ENCODE peak calls at places on chromosomes 2 and 18, in five cellular contexts. A is fibroblast of mammary gland; B is stimulated activated CD4-positive, alpha-beta T cell treated with anti-CD3 and anti-CD28 coated beads, TNF-alpha, amount 100 ng/mL, for 24 hours; C is progenitor cell of endocrine pancreas; R is NCI-H446. P is an unnamed sample.

GRCh38 chr2:188452084-188452483 is 160.4 kb downstream of the GULP1 start:
- DNase-seq in B (no peak), C (no peak), R (no peak), A (peak; percentile 16), P (no peak)

GRCh38 chr2:68994864-68995263 is 18.1 kb upstream of the ANTXR1 start:
- DNase-seq in A (peak; percentile 81), C (no peak), R (no peak), B (no peak), P (peak; percentile 93)

GRCh38 chr2:175690113-175690716 is 311.9 kb downstream of the LNPK start:
- DNase-seq in R (peak; percentile 5), A (peak; percentile 80), C (peak; percentile 21), B (no peak), P (peak; percentile 50)

GRCh38 chr2:158575051-158575635 is 118.4 kb downstream of the PKP4 start:
- DNase-seq in R (no peak), B (no peak), C (no peak), A (no peak), P (peak; percentile 30)

GRCh38 chr18:56542488-56542887 is 95.9 kb downstream of the TXNL1 start:
- DNase-seq in A (no peak), R (no peak), C (no peak), B (no peak), P (no peak)

GRCh38 chr2:160970052-160970846 is 190.0 kb upstream of the TANK start:
- DNase-seq in R (no peak), A (peak; percentile 83), B (no peak), C (no peak), P (peak; percentile 69)

GRCh38 chr2:2707111-2708035 is 376.3 kb upstream of the MYT1L start:
- DNase-seq in R (no peak), B (no peak), C (no peak), A (no peak), P (no peak)

GRCh38 chr2:47003641-47004427 is 88.2 kb upstream of the MCFD2 start:
- DNase-seq in B (no peak), C (no peak), R (no peak), A (no peak), P (no peak)

GRCh38 chr18:3261393-3262233 is at the start of gene MYL12B:
- DNase-seq in B (peak; percentile 73), C (peak; percentile 67), R (peak; percentile 37), A (peak; percentile 55), P (peak; percentile 75)

GRCh38 chr2:76323381-76323780 is 612.7 kb upstream of the GCFC2 start:
- DNase-seq in R (no peak), B (no peak), C (no peak), A (no peak), P (no peak)

GRCh38 chr2:40434638-40435296 is 17.1 kb downstream of the SLC8A1 start:
- DNase-seq in C (no peak), B (no peak), R (no peak), A (peak; percentile 91), P (peak; percentile 99)

GRCh38 chr2:50751255-50752069 is 280.5 kb downstream of the NRXN1 start:
- DNase-seq in R (peak; percentile 78), A (no peak), B (no peak), C (no peak), P (peak; percentile 78)

GRCh38 chr2:112181571-112182290 is 43.5 kb downstream of the FBLN7 start:
- DNase-seq in R (no peak), A (no peak), B (peak; percentile 57), C (peak; percentile 23), P (no peak)

GRCh38 chr2:7930800-7931635 is 750.8 kb upstream of the ID2 start:
- DNase-seq in A (peak; percentile 38), B (peak; percentile 29), C (no peak), R (peak; percentile 72), P (peak; percentile 11)

GRCh38 chr2:188293601-188294482 is 2.2 kb downstream of the GULP1 start:
- DNase-seq in B (no peak), R (peak; percentile 84), C (no peak), A (peak; percentile 79), P (peak; percentile 84)

GRCh38 chr18:42078711-42079110 is 123.7 kb downstream of the PIK3C3 start:
- DNase-seq in A (peak; percentile 21), B (no peak), C (no peak), R (no peak), P (peak; percentile 51)

GRCh38 chr18:905948-906415 is 1.3 kb downstream of the ADCYAP1 start:
- DNase-seq in R (no peak), B (no peak), A (no peak), C (no peak), P (no peak)

GRCh38 chr2:57443985-57444501 is 602.6 kb upstream of the VRK2 start:
- DNase-seq in C (no peak), A (peak; percentile 25), R (no peak), B (no peak), P (peak; percentile 63)

GRCh38 chr2:119711352-119711751 is 32.4 kb downstream of the TMEM177 start:
- DNase-seq in A (no peak), B (no peak), R (no peak), C (no peak), P (no peak)

GRCh38 chr2:152504618-152505017 is 169.6 kb downstream of the FMNL2 start:
- DNase-seq in B (no peak), C (no peak), R (no peak), A (peak; percentile 38), P (peak; percentile 74)

GRCh38 chr2:29075894-29076700 is 1.8 kb upstream of the PCARE start:
- DNase-seq in A (peak; percentile 17), R (no peak), C (no peak), B (no peak), P (peak; percentile 24)

GRCh38 chr18:42525905-42526304 is 570.9 kb downstream of the PIK3C3 start:
- DNase-seq in B (no peak), R (no peak), C (no peak), A (no peak), P (no peak)

GRCh38 chr2:26959320-26959719 is 11.1 kb upstream of the MAPRE3 start:
- DNase-seq in C (no peak), R (no peak), A (no peak), B (no peak), P (no peak)

GRCh38 chr2:135299165-135299564 is 231.9 kb downstream of the ZRANB3 start:
- DNase-seq in A (no peak), R (no peak), B (no peak), C (no peak), P (no peak)

GRCh38 chr2:112634153-112634873 is 11.4 kb upstream of the SLC20A1 start:
- DNase-seq in A (no peak), B (no peak), C (no peak), R (no peak), P (no peak)

GRCh38 chr2:160910681-160911080 is 249.5 kb upstream of the TANK start:
- DNase-seq in B (no peak), A (peak; percentile 87), R (no peak), C (no peak), P (peak; percentile 77)

GRCh38 chr18:61039251-61039650 is 294.0 kb upstream of the CDH20 start:
- DNase-seq in A (no peak), C (no peak), B (no peak), R (no peak), P (no peak)

GRCh38 chr18:11981633-11982366 is 493 bp downstream of the IMPA2 start:
- DNase-seq in B (peak; percentile 10), R (no peak), C (peak; percentile 55), A (peak; percentile 25), P (no peak)

GRCh38 chr2:213149332-213149875 is 2.0 kb downstream of the IKZF2 start:
- DNase-seq in A (peak; percentile 18), B (no peak), R (no peak), C (no peak), P (peak; percentile 33)

GRCh38 chr2:227163445-227163997 is 484 bp downstream of the COL4A4 start:
- DNase-seq in A (no peak), R (no peak), C (no peak), B (no peak), P (no peak)

GRCh38 chr2:229675569-229675968 is 38.8 kb downstream of the DNER start:
- DNase-seq in C (no peak), R (no peak), A (no peak), B (no peak), P (no peak)

GRCh38 chr2:54613361-54613760 is 110.1 kb upstream of the EML6 start:
- DNase-seq in C (no peak), R (no peak), B (no peak), A (no peak), P (no peak)

GRCh38 chr2:163610817-163611556 is 124.8 kb downstream of the FIGN start:
- DNase-seq in A (peak; percentile 5), R (no peak), B (no peak), C (no peak), P (no peak)

GRCh38 chr2:135311268-135311667 is 219.8 kb downstream of the ZRANB3 start:
- DNase-seq in C (no peak), A (no peak), B (no peak), R (no peak), P (no peak)

GRCh38 chr2:102975996-102976636 is 214.3 kb downstream of the TMEM182 start:
- DNase-seq in B (no peak), A (peak; percentile 8), R (peak; percentile 78), C (peak; percentile 34), P (peak; percentile 18)

GRCh38 chr2:234257859-234258561 is 207.5 kb downstream of the SPP2 start:
- DNase-seq in B (peak; percentile 32), R (no peak), C (no peak), A (peak; percentile 98), P (peak; percentile 99)

GRCh38 chr2:100062315-100062714 is 80.1 kb downstream of the AFF3 start:
- DNase-seq in A (no peak), R (no peak), B (no peak), C (no peak), P (no peak)

P was measured in astrocyte.